ENCODE peak calls at places on chromosomes 3 and 15, in nine cellular contexts. One of them, this sample, is unnamed. For H3K4me1 and H3K36me3, the result is how much of the 10 kb centered on the place peaks cover.

GRCh38 chr3:54853573-54854404 is 74.1 kb downstream of the LRTM1 start:
- ATAC-seq in body of pancreas: peak
- ATAC-seq in CD4-positive, CD25-positive, alpha-beta regulatory T cell: no peak
- ATAC-seq in heart left ventricle: peak
- ATAC-seq in gastrocnemius medialis: peak
- ATAC-seq in left lung: peak
- ATAC-seq in right lobe of liver: peak
- ATAC-seq in GM12878: peak
- ATAC-seq in Panc1: peak
- ATAC-seq in this sample: peak

GRCh38 chr3:120137548-120137947 is 43.3 kb upstream of the GSK3B start:
- ATAC-seq in body of pancreas: no peak
- ATAC-seq in CD4-positive, CD25-positive, alpha-beta regulatory T cell: no peak
- ATAC-seq in heart left ventricle: no peak
- ATAC-seq in gastrocnemius medialis: no peak
- ATAC-seq in left lung: no peak
- ATAC-seq in right lobe of liver: no peak
- ATAC-seq in GM12878: no peak
- ATAC-seq in Panc1: no peak
- ATAC-seq in this sample: no peak

GRCh38 chr15:36498401-36498800 is 81.0 kb upstream of the CDIN1 start:
- ATAC-seq in body of pancreas: no peak
- ATAC-seq in CD4-positive, CD25-positive, alpha-beta regulatory T cell: no peak
- ATAC-seq in heart left ventricle: no peak
- ATAC-seq in gastrocnemius medialis: no peak
- ATAC-seq in left lung: no peak
- ATAC-seq in right lobe of liver: no peak
- ATAC-seq in GM12878: no peak
- ATAC-seq in Panc1: no peak
- ATAC-seq in this sample: no peak

GRCh38 chr3:58621086-58621830 is 44.1 kb upstream of the FAM107A start:
- ATAC-seq in body of pancreas: peak
- ATAC-seq in CD4-positive, CD25-positive, alpha-beta regulatory T cell: no peak
- ATAC-seq in heart left ventricle: peak
- ATAC-seq in gastrocnemius medialis: no peak
- ATAC-seq in left lung: no peak
- ATAC-seq in right lobe of liver: no peak
- ATAC-seq in GM12878: no peak
- ATAC-seq in Panc1: no peak
- ATAC-seq in this sample: no peak

GRCh38 chr15:75082689-75083088 is 59.3 kb downstream of the PPCDC start:
- ATAC-seq in body of pancreas: no peak
- ATAC-seq in CD4-positive, CD25-positive, alpha-beta regulatory T cell: no peak
- ATAC-seq in heart left ventricle: no peak
- ATAC-seq in gastrocnemius medialis: no peak
- ATAC-seq in left lung: no peak
- ATAC-seq in right lobe of liver: no peak
- ATAC-seq in GM12878: no peak
- ATAC-seq in Panc1: no peak
- ATAC-seq in this sample: no peak

GRCh38 chr3:168426196-168426595 is 330.5 kb upstream of the GOLIM4 start:
- ATAC-seq in body of pancreas: no peak
- ATAC-seq in CD4-positive, CD25-positive, alpha-beta regulatory T cell: no peak
- ATAC-seq in heart left ventricle: no peak
- ATAC-seq in gastrocnemius medialis: no peak
- ATAC-seq in left lung: no peak
- ATAC-seq in right lobe of liver: no peak
- ATAC-seq in GM12878: no peak
- ATAC-seq in Panc1: no peak
- ATAC-seq in this sample: no peak

GRCh38 chr3:100216713-100217112 is 44.1 kb upstream of the TBC1D23 start:
- ATAC-seq in body of pancreas: no peak
- ATAC-seq in CD4-positive, CD25-positive, alpha-beta regulatory T cell: no peak
- ATAC-seq in heart left ventricle: no peak
- ATAC-seq in gastrocnemius medialis: no peak
- ATAC-seq in left lung: no peak
- ATAC-seq in right lobe of liver: no peak
- ATAC-seq in GM12878: no peak
- ATAC-seq in Panc1: no peak
- ATAC-seq in this sample: no peak

GRCh38 chr3:110063178-110063577 is 725.8 kb upstream of the DPPA4 start:
- ATAC-seq in body of pancreas: no peak
- ATAC-seq in CD4-positive, CD25-positive, alpha-beta regulatory T cell: no peak
- ATAC-seq in heart left ventricle: no peak
- ATAC-seq in gastrocnemius medialis: no peak
- ATAC-seq in left lung: no peak
- ATAC-seq in right lobe of liver: no peak
- ATAC-seq in GM12878: no peak
- ATAC-seq in Panc1: no peak
- ATAC-seq in this sample: no peak

GRCh38 chr15:90211440-90212168 is 10.5 kb downstream of the SEMA4B start:
- ATAC-seq in body of pancreas: no peak
- ATAC-seq in CD4-positive, CD25-positive, alpha-beta regulatory T cell: no peak
- ATAC-seq in heart left ventricle: peak
- ATAC-seq in gastrocnemius medialis: no peak
- ATAC-seq in left lung: peak
- ATAC-seq in right lobe of liver: peak
- ATAC-seq in GM12878: no peak
- ATAC-seq in Panc1: peak
- ATAC-seq in this sample: peak

GRCh38 chr3:181921220-181921619 is 209.5 kb downstream of the SOX2 start:
- ATAC-seq in body of pancreas: no peak
- ATAC-seq in CD4-positive, CD25-positive, alpha-beta regulatory T cell: no peak
- ATAC-seq in heart left ventricle: no peak
- ATAC-seq in gastrocnemius medialis: no peak
- ATAC-seq in left lung: no peak
- ATAC-seq in right lobe of liver: no peak
- ATAC-seq in GM12878: peak
- ATAC-seq in Panc1: no peak
- ATAC-seq in this sample: no peak

GRCh38 chr3:32321095-32321835 is 70.4 kb upstream of the CMTM7 start:
- ATAC-seq in body of pancreas: peak
- ATAC-seq in CD4-positive, CD25-positive, alpha-beta regulatory T cell: no peak
- ATAC-seq in heart left ventricle: peak
- ATAC-seq in gastrocnemius medialis: no peak
- ATAC-seq in left lung: no peak
- ATAC-seq in right lobe of liver: peak
- ATAC-seq in GM12878: no peak
- ATAC-seq in Panc1: no peak
- ATAC-seq in this sample: no peak

GRCh38 chr3:17811633-17812032 is 69.2 kb upstream of the TBC1D5 start:
- ATAC-seq in body of pancreas: no peak
- ATAC-seq in CD4-positive, CD25-positive, alpha-beta regulatory T cell: no peak
- ATAC-seq in heart left ventricle: no peak
- ATAC-seq in gastrocnemius medialis: no peak
- ATAC-seq in left lung: no peak
- ATAC-seq in right lobe of liver: no peak
- ATAC-seq in GM12878: no peak
- ATAC-seq in Panc1: no peak
- ATAC-seq in this sample: no peak

GRCh38 chr3:128100126-128100525 is 23.5 kb downstream of the RUVBL1 start:
- ATAC-seq in body of pancreas: no peak
- ATAC-seq in CD4-positive, CD25-positive, alpha-beta regulatory T cell: no peak
- ATAC-seq in heart left ventricle: no peak
- ATAC-seq in gastrocnemius medialis: no peak
- ATAC-seq in left lung: no peak
- ATAC-seq in right lobe of liver: no peak
- ATAC-seq in GM12878: no peak
- ATAC-seq in Panc1: no peak
- ATAC-seq in this sample: no peak

DNA sequence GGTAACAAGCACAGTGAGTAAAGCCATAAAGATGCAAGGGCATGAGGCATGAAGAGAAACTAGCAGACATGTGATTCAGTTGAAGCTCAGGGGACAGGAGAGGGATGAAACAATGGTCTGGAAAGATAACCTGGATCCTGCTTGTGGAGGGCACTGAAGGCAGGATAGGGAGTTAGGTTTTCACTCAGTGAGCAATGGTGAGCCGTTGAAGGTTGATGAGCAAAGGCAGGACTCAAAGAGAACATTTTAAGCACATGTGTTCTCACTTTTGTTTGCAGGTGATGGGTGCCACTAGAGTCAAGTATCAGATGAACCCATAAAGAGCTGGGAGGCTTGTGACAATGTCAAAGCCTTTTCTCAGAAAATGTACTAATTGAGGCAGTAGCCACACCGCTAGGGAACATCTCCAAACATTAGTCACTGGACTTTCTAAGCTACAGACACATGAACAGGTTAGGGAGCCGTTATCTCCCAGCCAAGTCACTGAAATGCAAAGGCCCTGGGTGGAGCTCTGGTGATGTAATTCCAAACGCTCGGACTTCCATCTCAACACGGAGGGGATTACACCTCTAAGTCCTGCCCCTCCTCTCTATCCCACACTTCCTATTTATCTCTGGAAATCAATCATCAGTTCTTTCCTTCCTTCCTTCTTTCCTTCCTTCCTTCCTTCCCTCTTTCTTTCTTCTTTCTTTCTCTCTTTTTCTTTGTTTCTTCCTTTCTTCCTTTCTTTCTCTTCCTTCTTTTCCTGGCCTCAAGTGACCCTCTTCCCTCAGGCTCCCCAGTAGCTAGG is 22.7 kb downstream of the KLHL6 start:
- ATAC-seq in body of pancreas: no peak
- ATAC-seq in CD4-positive, CD25-positive, alpha-beta regulatory T cell: no peak
- ATAC-seq in heart left ventricle: no peak
- ATAC-seq in gastrocnemius medialis: no peak
- ATAC-seq in left lung: peak
- ATAC-seq in right lobe of liver: no peak
- ATAC-seq in GM12878: no peak
- ATAC-seq in Panc1: no peak
- ATAC-seq in this sample: no peak
- H3K4me1 ChIP-seq in body of pancreas: under half
- H3K4me1 ChIP-seq in CD4-positive, CD25-positive, alpha-beta regulatory T cell: under half
- H3K4me1 ChIP-seq in heart left ventricle: under half
- H3K4me1 ChIP-seq in gastrocnemius medialis: under half
- H3K4me1 ChIP-seq in left lung: under half
- H3K4me1 ChIP-seq in right lobe of liver: under half
- H3K4me1 ChIP-seq in GM12878: half or more
- H3K4me1 ChIP-seq in Panc1: under half
- H3K4me1 ChIP-seq in this sample: under half

DNA sequence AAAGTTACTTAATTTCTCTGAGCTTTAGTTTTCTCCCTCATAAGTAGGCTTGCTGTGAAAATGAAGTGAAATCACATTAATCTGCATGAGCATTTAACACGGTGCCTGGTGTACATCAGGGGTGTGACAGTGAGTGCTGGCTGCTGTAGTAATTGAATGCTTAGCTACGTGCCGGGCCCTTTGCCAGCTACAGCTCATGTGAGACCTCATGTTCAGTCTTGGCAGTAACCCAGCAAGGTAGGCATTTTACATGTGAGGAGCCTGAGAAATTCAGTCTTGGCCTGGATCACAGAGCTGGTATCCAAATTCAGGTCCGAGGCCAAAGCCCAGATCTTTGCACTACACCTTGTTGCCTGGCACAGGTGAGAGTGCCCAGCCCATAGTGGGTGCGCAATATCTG is 9.1 kb downstream of the GHRL start:
- ATAC-seq in body of pancreas: peak
- ATAC-seq in CD4-positive, CD25-positive, alpha-beta regulatory T cell: no peak
- ATAC-seq in heart left ventricle: no peak
- ATAC-seq in gastrocnemius medialis: no peak
- ATAC-seq in left lung: peak
- ATAC-seq in right lobe of liver: no peak
- ATAC-seq in GM12878: no peak
- ATAC-seq in Panc1: no peak
- ATAC-seq in this sample: no peak
- H3K36me3 ChIP-seq in body of pancreas: under half
- H3K36me3 ChIP-seq in CD4-positive, CD25-positive, alpha-beta regulatory T cell: half or more
- H3K36me3 ChIP-seq in heart left ventricle: under half
- H3K36me3 ChIP-seq in gastrocnemius medialis: half or more
- H3K36me3 ChIP-seq in left lung: under half
- H3K36me3 ChIP-seq in right lobe of liver: under half
- H3K36me3 ChIP-seq in GM12878: under half
- H3K36me3 ChIP-seq in Panc1: under half
- H3K36me3 ChIP-seq in this sample: under half

GRCh38 chr15:95247068-95247984 is 1016.0 kb downstream of the MCTP2 start:
- ATAC-seq in body of pancreas: no peak
- ATAC-seq in CD4-positive, CD25-positive, alpha-beta regulatory T cell: no peak
- ATAC-seq in heart left ventricle: no peak
- ATAC-seq in gastrocnemius medialis: no peak
- ATAC-seq in left lung: peak
- ATAC-seq in right lobe of liver: no peak
- ATAC-seq in GM12878: no peak
- ATAC-seq in Panc1: peak
- ATAC-seq in this sample: no peak
- H3K27ac ChIP-seq in body of pancreas: no peak
- H3K27ac ChIP-seq in CD4-positive, CD25-positive, alpha-beta regulatory T cell: no peak
- H3K27ac ChIP-seq in heart left ventricle: no peak
- H3K27ac ChIP-seq in gastrocnemius medialis: no peak
- H3K27ac ChIP-seq in left lung: no peak
- H3K27ac ChIP-seq in right lobe of liver: no peak
- H3K27ac ChIP-seq in GM12878: no peak
- H3K27ac ChIP-seq in Panc1: peak
- H3K27ac ChIP-seq in this sample: no peak

GRCh38 chr3:189948724-189949045 is 172.0 kb downstream of the P3H2 start:
- ATAC-seq in body of pancreas: no peak
- ATAC-seq in CD4-positive, CD25-positive, alpha-beta regulatory T cell: no peak
- ATAC-seq in heart left ventricle: no peak
- ATAC-seq in gastrocnemius medialis: no peak
- ATAC-seq in left lung: no peak
- ATAC-seq in right lobe of liver: no peak
- ATAC-seq in GM12878: no peak
- ATAC-seq in Panc1: peak
- ATAC-seq in this sample: no peak
- H3K4me1 ChIP-seq in body of pancreas: under half
- H3K4me1 ChIP-seq in CD4-positive, CD25-positive, alpha-beta regulatory T cell: under half
- H3K4me1 ChIP-seq in heart left ventricle: under half
- H3K4me1 ChIP-seq in gastrocnemius medialis: under half
- H3K4me1 ChIP-seq in left lung: under half
- H3K4me1 ChIP-seq in right lobe of liver: under half
- H3K4me1 ChIP-seq in GM12878: under half
- H3K4me1 ChIP-seq in Panc1: under half
- H3K4me1 ChIP-seq in this sample: under half

GRCh38 chr3:12905316-12906071 is 64.1 kb upstream of the RPL32 start:
- ATAC-seq in body of pancreas: no peak
- ATAC-seq in CD4-positive, CD25-positive, alpha-beta regulatory T cell: no peak
- ATAC-seq in heart left ventricle: peak
- ATAC-seq in gastrocnemius medialis: peak
- ATAC-seq in left lung: no peak
- ATAC-seq in right lobe of liver: peak
- ATAC-seq in GM12878: no peak
- ATAC-seq in Panc1: no peak
- ATAC-seq in this sample: no peak
- H3K36me3 ChIP-seq in body of pancreas: under half
- H3K36me3 ChIP-seq in CD4-positive, CD25-positive, alpha-beta regulatory T cell: half or more
- H3K36me3 ChIP-seq in heart left ventricle: half or more
- H3K36me3 ChIP-seq in gastrocnemius medialis: under half
- H3K36me3 ChIP-seq in left lung: under half
- H3K36me3 ChIP-seq in right lobe of liver: half or more
- H3K36me3 ChIP-seq in GM12878: under half
- H3K36me3 ChIP-seq in Panc1: under half
- H3K36me3 ChIP-seq in this sample: half or more

GRCh38 chr3:9947025-9947995 is 4.9 kb downstream of the PRRT3 start:
- ATAC-seq in body of pancreas: peak
- ATAC-seq in CD4-positive, CD25-positive, alpha-beta regulatory T cell: no peak
- ATAC-seq in heart left ventricle: peak
- ATAC-seq in gastrocnemius medialis: peak
- ATAC-seq in left lung: peak
- ATAC-seq in right lobe of liver: peak
- ATAC-seq in GM12878: no peak
- ATAC-seq in Panc1: peak
- ATAC-seq in this sample: peak
- H3K27ac ChIP-seq in body of pancreas: peak
- H3K27ac ChIP-seq in CD4-positive, CD25-positive, alpha-beta regulatory T cell: peak
- H3K27ac ChIP-seq in heart left ventricle: peak
- H3K27ac ChIP-seq in gastrocnemius medialis: peak
- H3K27ac ChIP-seq in left lung: peak
- H3K27ac ChIP-seq in right lobe of liver: no peak
- H3K27ac ChIP-seq in GM12878: no peak
- H3K27ac ChIP-seq in Panc1: peak
- H3K27ac ChIP-seq in this sample: peak

This sample was measured in gastroesophageal sphincter.